ENCODE peak calls at places on chromosomes 4 and X, in five cellular contexts. T, S, Y, W and M are unnamed samples.

GRCh38 chr4:112416464-112416863 is 99.5 kb downstream of the NEUROG2 start:
- DNase-seq in T (no peak), S (no peak), Y (no peak), W (no peak), M (no peak)

GRCh38 chrX:136059350-136059749 is 74.1 kb downstream of the SLC9A6 start:
- DNase-seq in T (no peak), S (no peak), Y (no peak), W (no peak), M (no peak)

GRCh38 chr4:152038238-152038637 is 277.4 kb upstream of the GATB start:
- DNase-seq in T (no peak), S (peak), Y (no peak), W (no peak), M (no peak)

GRCh38 chr4:39494354-39494753 is 32.9 kb downstream of the UGDH start:
- DNase-seq in T (no peak), S (no peak), Y (no peak), W (no peak), M (no peak)

GRCh38 chr4:104897297-104897645 is 249.4 kb upstream of the TET2 start:
- DNase-seq in T (no peak), S (no peak), Y (no peak), W (no peak), M (no peak)

GRCh38 chrX:102959471-102959870 is 22.4 kb downstream of the RAB40AL start:
- DNase-seq in T (no peak), S (peak), Y (no peak), W (no peak), M (no peak)

GRCh38 chr4:7831330-7831729 is 108.3 kb downstream of the AFAP1 start:
- DNase-seq in T (peak), S (peak), Y (no peak), W (no peak), M (no peak)

GRCh38 chrX:147917700-147918694 is 6.3 kb downstream of the FMR1 start:
- DNase-seq in T (peak), S (peak), Y (no peak), W (peak), M (no peak)